ENCODE peak calls at places on chromosomes 13 and 19, in ten cellular contexts. M is ascending aorta; Q is GM10248; T is CD8-positive, alpha-beta T cell; W is psoas muscle; X is nephron progenitor cell; B is heart right ventricle; D is RWPE2; U is WTC11; V is AG10803. P is an unnamed sample.

GRCh38 chr19:47310819-47311218 is 1.2 kb downstream of the C5AR1 start:
- DNase-seq in B (peak; percentile 42), M (no peak), W (no peak), D (peak; percentile 83), X (no peak), T (no peak), V (peak; percentile 70), Q (no peak), U (no peak), P (no peak)

GRCh38 chr19:19488041-19488874 is 27.1 kb downstream of the TSSK6 start:
- DNase-seq in W (no peak), M (no peak), X (no peak), B (no peak), V (no peak), U (no peak), T (no peak), D (no peak), Q (no peak), P (no peak)

GRCh38 chr13:77565635-77566034 is 30.1 kb downstream of the SCEL start:
- DNase-seq in X (no peak), M (no peak), Q (peak; percentile 34), U (no peak), V (peak; percentile 27), D (no peak), T (no peak), W (no peak), B (no peak), P (no peak)

GRCh38 chr13:71866173-71867091 is 572 bp downstream of the DACH1 start:
- DNase-seq in B (peak; percentile 31), M (peak; percentile 59), D (peak; percentile 33), X (peak; percentile 72), W (peak; percentile 23), V (no peak), U (peak; percentile 36), T (peak; percentile 8), Q (peak; percentile 13), P (peak; percentile 42)

GRCh38 chr19:17743874-17744273 is 7.4 kb upstream of the FCHO1 start:
- DNase-seq in T (no peak), U (no peak), D (no peak), M (no peak), X (no peak), V (peak; percentile 33), W (no peak), Q (no peak), B (no peak), P (no peak)

GRCh38 chr13:82439159-82439904 is 1442.9 kb downstream of the SLITRK1 start:
- DNase-seq in B (no peak), Q (no peak), M (no peak), X (no peak), V (no peak), D (no peak), W (no peak), T (no peak), U (no peak), P (no peak)

GRCh38 chr13:23849670-23850069 is 39.5 kb downstream of the MIPEP start:
- DNase-seq in Q (no peak), D (no peak), V (no peak), M (no peak), B (no peak), X (no peak), U (no peak), W (no peak), T (no peak), P (no peak)

GRCh38 chr13:98576215-98576945 is 527 bp downstream of the STK24 start:
- DNase-seq in B (peak; percentile 63), U (peak; percentile 49), D (no peak), W (peak; percentile 57), T (peak; percentile 46), V (peak; percentile 22), X (peak; percentile 59), M (peak; percentile 71), Q (no peak), P (peak; percentile 49)

GRCh38 chr13:100636004-100636403 is 38.6 kb downstream of the TMTC4 start:
- DNase-seq in T (no peak), D (no peak), B (no peak), Q (no peak), X (no peak), W (no peak), M (no peak), V (no peak), U (no peak), P (no peak)

GRCh38 chr19:39223703-39224279 is 19.7 kb upstream of the SYCN start:
- DNase-seq in Q (no peak), D (no peak), X (peak; percentile 71), U (peak; percentile 67), B (no peak), W (no peak), T (no peak), V (peak; percentile 5), M (no peak), P (no peak)

GRCh38 chr19:39230096-39230764 is 14.6 kb downstream of the IFNL3 start:
- DNase-seq in U (no peak), Q (no peak), V (no peak), W (no peak), T (no peak), M (no peak), B (no peak), D (no peak), X (no peak), P (no peak)

DNA sequence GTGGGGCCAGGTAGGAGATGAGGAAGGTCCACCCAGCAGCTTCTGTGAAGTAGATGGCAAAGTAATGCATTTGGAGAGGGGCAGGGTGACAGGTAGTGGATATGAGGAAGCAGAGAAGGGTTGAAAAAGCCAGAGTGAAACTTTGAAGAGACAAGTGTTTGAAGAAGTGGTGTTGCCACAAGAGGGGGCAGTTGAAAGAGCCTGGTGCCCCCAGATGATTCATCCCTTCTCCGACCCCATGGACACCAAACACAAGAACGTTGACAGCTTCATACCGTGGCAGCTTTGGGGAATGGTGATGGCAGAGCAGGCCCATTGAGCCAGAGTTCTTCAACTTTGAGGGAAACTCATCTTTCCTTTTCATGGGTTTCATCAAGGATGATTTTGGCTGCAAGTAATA is 19.9 kb downstream of the IFNL3 start:
- DNase-seq in T (no peak), W (no peak), X (no peak), M (no peak), D (no peak), Q (no peak), B (no peak), V (no peak), U (peak; percentile 26), P (no peak)
- TF ChIP-seq CTCF in T (no peak), W (no peak), X (no peak), M (no peak), D (no peak), Q (no peak), B (no peak), V (no peak), U (no peak), P (no peak)

DNA sequence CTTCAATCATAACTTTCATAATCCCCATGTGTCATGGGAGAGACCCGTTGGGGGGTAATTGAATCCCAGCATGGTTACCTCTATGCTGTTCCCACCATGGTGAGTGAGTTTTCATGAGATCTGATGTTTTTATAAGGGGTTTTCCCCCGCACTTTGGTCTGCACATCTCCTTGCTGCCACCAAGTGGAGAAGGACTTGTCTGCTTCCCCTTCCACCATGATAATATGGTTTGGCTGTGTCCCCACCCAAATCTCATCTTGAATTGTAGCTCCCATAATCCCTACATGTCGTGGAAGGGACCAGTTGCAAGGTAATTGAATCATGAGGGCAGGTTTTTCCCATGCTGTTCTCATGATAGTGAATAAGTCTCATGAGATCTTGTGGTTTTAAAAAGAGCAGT is 524.9 kb downstream of the SLITRK5 start:
- DNase-seq in X (no peak), T (no peak), B (no peak), U (no peak), Q (no peak), D (no peak), W (no peak), V (no peak), M (no peak), P (no peak)
- TF ChIP-seq CTCF in X (no peak), T (no peak), B (no peak), U (no peak), Q (no peak), D (peak; percentile 16), W (no peak), V (no peak), M (no peak), P (no peak)

GRCh38 chr19:12884202-12884601 is 2.8 kb downstream of the KLF1 start:
- DNase-seq in M (no peak), Q (no peak), U (no peak), V (no peak), D (no peak), T (no peak), B (no peak), X (no peak), W (no peak), P (no peak)

GRCh38 chr19:12884627-12884925 is 2.4 kb downstream of the KLF1 start:
- DNase-seq in Q (no peak), V (no peak), W (no peak), X (no peak), U (no peak), T (no peak), D (no peak), M (no peak), B (no peak), P (no peak)

GRCh38 chr19:12885749-12886706 is 973 bp downstream of the KLF1 start:
- DNase-seq in T (no peak), M (no peak), B (no peak), W (no peak), V (no peak), X (no peak), Q (no peak), D (no peak), U (peak; percentile 56), P (no peak)

GRCh38 chr19:12886943-12887747 is at the start of gene KLF1:
- DNase-seq in V (no peak), X (no peak), T (no peak), Q (no peak), U (no peak), B (no peak), M (no peak), W (no peak), D (no peak), P (no peak)

DNA sequence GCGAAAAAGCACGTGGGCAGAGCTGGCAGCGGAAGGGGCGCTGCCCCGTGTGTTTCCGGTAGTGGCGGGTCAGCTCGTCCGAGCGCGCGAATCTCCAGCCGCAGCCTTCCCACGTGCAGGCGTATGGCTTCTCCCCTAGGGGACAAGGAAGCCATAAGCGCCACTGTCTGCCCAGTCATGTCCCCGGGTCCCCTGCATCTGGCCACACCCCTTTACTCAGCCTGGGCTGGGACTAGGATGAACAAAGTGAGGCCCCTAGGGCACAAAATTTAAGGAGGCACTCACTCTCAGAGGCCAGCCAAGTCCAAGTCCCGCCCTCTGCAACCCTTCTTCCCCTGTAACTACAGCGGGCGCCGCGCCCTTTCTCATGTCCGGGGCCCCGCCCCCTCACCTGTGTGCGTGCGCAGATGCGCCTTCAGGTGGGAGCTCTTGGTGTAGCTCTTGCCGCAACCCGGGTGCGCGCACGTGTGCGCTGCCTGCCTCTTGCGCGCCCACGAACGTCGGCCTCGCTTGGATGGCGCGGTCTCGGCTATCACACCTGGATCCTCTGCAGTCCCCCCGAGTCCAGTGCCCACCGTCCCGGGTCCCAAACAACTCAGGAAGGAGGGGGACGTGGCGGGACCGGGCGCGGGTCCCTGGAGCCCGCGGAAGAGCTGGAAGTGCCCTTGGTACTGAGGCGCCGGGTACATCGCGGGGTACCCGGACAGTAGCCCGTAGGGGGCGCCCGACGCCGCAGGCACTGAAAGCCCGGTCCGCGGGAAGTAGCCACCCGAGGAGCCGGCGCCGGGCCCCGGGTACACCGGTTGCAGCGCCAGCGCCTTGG is 1.9 kb downstream of the KLF1 start:
- DNase-seq in D (no peak), V (peak; percentile 36), W (peak; percentile 67), U (peak; percentile 99), M (peak; percentile 71), Q (peak; percentile 80), X (peak; percentile 71), B (peak; percentile 71), T (peak; percentile 85), P (peak; percentile 79)
- TF ChIP-seq CTCF in D (peak; percentile 74), V (peak; percentile 46), W (peak; percentile 50), U (peak; percentile 65), M (peak; percentile 57), Q (peak; percentile 76), X (peak; percentile 55), B (peak; percentile 69), T (peak; percentile 69), P (peak; percentile 72)

GRCh38 chr19:16372065-16372915 is 47.7 kb downstream of the KLF2 start:
- DNase-seq in V (no peak), U (no peak), T (no peak), W (no peak), X (no peak), M (no peak), D (no peak), B (no peak), Q (no peak), P (no peak)
- TF ChIP-seq CTCF in V (no peak), U (no peak), T (no peak), W (no peak), X (no peak), M (no peak), D (no peak), B (no peak), Q (no peak), P (no peak)

P was measured in progenitor cell of endocrine pancreas.